ENCODE peak calls at places on chromosomes 16 and 17, in six cellular contexts. One of them, this sample, is unnamed.

GRCh38 chr17:57739402-57740224 is 5.5 kb downstream of the CCDC182 start:
- DNase-seq in H1: no peak
- DNase-seq in neuronal stem cell: no peak
- DNase-seq in mesendoderm: peak
- DNase-seq in IMR-90: no peak
- DNase-seq in mesenchymal stem cell: peak
- DNase-seq in this sample: peak

GRCh38 chr16:180101-180920 is at the start of gene HBQ1:
- DNase-seq in mesenchymal stem cell: peak
- DNase-seq in IMR-90: no peak
- DNase-seq in mesendoderm: peak
- DNase-seq in neuronal stem cell: peak
- DNase-seq in H1: peak
- DNase-seq in this sample: peak

GRCh38 chr16:13402601-13403000 is 501.2 kb downstream of the SHISA9 start:
- DNase-seq in mesendoderm: no peak
- DNase-seq in IMR-90: no peak
- DNase-seq in H1: no peak
- DNase-seq in mesenchymal stem cell: no peak
- DNase-seq in neuronal stem cell: no peak
- DNase-seq in this sample: no peak

GRCh38 chr16:61432421-61432820 is 603.8 kb downstream of the CDH8 start:
- DNase-seq in neuronal stem cell: no peak
- DNase-seq in mesendoderm: peak
- DNase-seq in IMR-90: no peak
- DNase-seq in H1: no peak
- DNase-seq in mesenchymal stem cell: peak
- DNase-seq in this sample: no peak

GRCh38 chr16:87952751-87953150 is 1.5 kb downstream of the BANP start:
- DNase-seq in neuronal stem cell: no peak
- DNase-seq in mesenchymal stem cell: no peak
- DNase-seq in IMR-90: no peak
- DNase-seq in mesendoderm: no peak
- DNase-seq in H1: no peak
- DNase-seq in this sample: no peak

GRCh38 chr16:89821438-89822187 is 5.2 kb upstream of the FANCA start:
- DNase-seq in mesenchymal stem cell: no peak
- DNase-seq in IMR-90: no peak
- DNase-seq in neuronal stem cell: no peak
- DNase-seq in H1: no peak
- DNase-seq in mesendoderm: no peak
- DNase-seq in this sample: no peak

GRCh38 chr16:57643166-57643813 is 14.9 kb downstream of the ADGRG1 start:
- DNase-seq in mesenchymal stem cell: peak
- DNase-seq in H1: no peak
- DNase-seq in IMR-90: peak
- DNase-seq in mesendoderm: peak
- DNase-seq in neuronal stem cell: no peak
- DNase-seq in this sample: no peak

GRCh38 chr16:81650982-81651562 is 128.0 kb upstream of the PLCG2 start:
- DNase-seq in neuronal stem cell: peak
- DNase-seq in mesendoderm: peak
- DNase-seq in mesenchymal stem cell: no peak
- DNase-seq in H1: peak
- DNase-seq in IMR-90: no peak
- DNase-seq in this sample: peak

GRCh38 chr16:445566-445965 is 20.1 kb downstream of the RAB11FIP3 start:
- DNase-seq in H1: no peak
- DNase-seq in mesendoderm: no peak
- DNase-seq in mesenchymal stem cell: no peak
- DNase-seq in IMR-90: no peak
- DNase-seq in neuronal stem cell: no peak
- DNase-seq in this sample: no peak

GRCh38 chr17:1164935-1165556 is 14.7 kb downstream of the ABR start:
- DNase-seq in mesenchymal stem cell: no peak
- DNase-seq in IMR-90: no peak
- DNase-seq in H1: no peak
- DNase-seq in mesendoderm: no peak
- DNase-seq in neuronal stem cell: no peak
- DNase-seq in this sample: no peak

GRCh38 chr16:1107141-1107540 is 11.1 kb upstream of the C1QTNF8 start:
- DNase-seq in mesendoderm: no peak
- DNase-seq in neuronal stem cell: no peak
- DNase-seq in IMR-90: no peak
- DNase-seq in H1: no peak
- DNase-seq in mesenchymal stem cell: no peak
- DNase-seq in this sample: no peak

GRCh38 chr16:80719573-80719972 is 84.8 kb downstream of the CDYL2 start:
- DNase-seq in IMR-90: no peak
- DNase-seq in H1: no peak
- DNase-seq in neuronal stem cell: no peak
- DNase-seq in mesendoderm: no peak
- DNase-seq in mesenchymal stem cell: no peak
- DNase-seq in this sample: no peak

GRCh38 chr16:11401161-11402050 is 56.1 kb downstream of the RMI2 start:
- DNase-seq in mesenchymal stem cell: no peak
- DNase-seq in mesendoderm: no peak
- DNase-seq in neuronal stem cell: no peak
- DNase-seq in H1: no peak
- DNase-seq in IMR-90: no peak
- DNase-seq in this sample: no peak

GRCh38 chr17:66032082-66032712 is 159.7 kb downstream of the CEP112 start:
- DNase-seq in IMR-90: no peak
- DNase-seq in mesendoderm: no peak
- DNase-seq in H1: no peak
- DNase-seq in mesenchymal stem cell: no peak
- DNase-seq in neuronal stem cell: no peak
- DNase-seq in this sample: no peak

GRCh38 chr17:80475949-80476876 is at the start of gene NPTX1:
- DNase-seq in H1: peak
- DNase-seq in neuronal stem cell: no peak
- DNase-seq in mesenchymal stem cell: no peak
- DNase-seq in IMR-90: no peak
- DNase-seq in mesendoderm: no peak
- DNase-seq in this sample: no peak

GRCh38 chr17:44386182-44386525 is 3.3 kb downstream of the ITGA2B start:
- DNase-seq in neuronal stem cell: no peak
- DNase-seq in H1: no peak
- DNase-seq in IMR-90: no peak
- DNase-seq in mesenchymal stem cell: no peak
- DNase-seq in mesendoderm: no peak
- DNase-seq in this sample: no peak

GRCh38 chr17:45368661-45369060 is 51.8 kb upstream of the MAP3K14 start:
- DNase-seq in mesendoderm: no peak
- DNase-seq in neuronal stem cell: no peak
- DNase-seq in H1: no peak
- DNase-seq in IMR-90: peak
- DNase-seq in mesenchymal stem cell: peak
- DNase-seq in this sample: no peak

GRCh38 chr17:83200231-83200699 is 120.9 kb downstream of the METRNL start:
- DNase-seq in mesendoderm: no peak
- DNase-seq in H1: no peak
- DNase-seq in neuronal stem cell: no peak
- DNase-seq in mesenchymal stem cell: no peak
- DNase-seq in IMR-90: peak
- DNase-seq in this sample: no peak

GRCh38 chr16:66247516-66248089 is 118.9 kb upstream of the CDH5 start:
- DNase-seq in neuronal stem cell: no peak
- DNase-seq in IMR-90: peak
- DNase-seq in mesendoderm: no peak
- DNase-seq in H1: no peak
- DNase-seq in mesenchymal stem cell: peak
- DNase-seq in this sample: no peak

GRCh38 chr17:74852237-74853047 is 7.2 kb downstream of the GRIN2C start:
- DNase-seq in H1: peak
- DNase-seq in IMR-90: no peak
- DNase-seq in mesenchymal stem cell: no peak
- DNase-seq in neuronal stem cell: peak
- DNase-seq in mesendoderm: peak
- DNase-seq in this sample: peak

GRCh38 chr16:87828071-87828971 is 41.0 kb downstream of the SLC7A5 start:
- DNase-seq in IMR-90: no peak
- DNase-seq in mesenchymal stem cell: no peak
- DNase-seq in H1: no peak
- DNase-seq in neuronal stem cell: no peak
- DNase-seq in mesendoderm: no peak
- DNase-seq in this sample: no peak

GRCh38 chr16:70370924-70371323 is 24.2 kb downstream of the DDX19A start:
- DNase-seq in mesendoderm: no peak
- DNase-seq in H1: no peak
- DNase-seq in neuronal stem cell: no peak
- DNase-seq in IMR-90: no peak
- DNase-seq in mesenchymal stem cell: no peak
- DNase-seq in this sample: no peak

GRCh38 chr16:48318630-48319029 is 66.6 kb downstream of the SIAH1 start:
- DNase-seq in IMR-90: peak
- DNase-seq in mesendoderm: peak
- DNase-seq in H1: no peak
- DNase-seq in mesenchymal stem cell: peak
- DNase-seq in neuronal stem cell: no peak
- DNase-seq in this sample: peak

GRCh38 chr16:75379911-75380847 is 53.1 kb downstream of the CFDP1 start:
- DNase-seq in neuronal stem cell: no peak
- DNase-seq in mesendoderm: no peak
- DNase-seq in H1: no peak
- DNase-seq in IMR-90: no peak
- DNase-seq in mesenchymal stem cell: no peak
- DNase-seq in this sample: no peak

GRCh38 chr16:3780570-3780969 is 63.2 kb upstream of the TRAP1 start:
- DNase-seq in mesendoderm: no peak
- DNase-seq in IMR-90: peak
- DNase-seq in H1: no peak
- DNase-seq in neuronal stem cell: no peak
- DNase-seq in mesenchymal stem cell: peak
- DNase-seq in this sample: no peak

GRCh38 chr17:73030501-73030911 is 62.0 kb downstream of the SLC39A11 start:
- DNase-seq in mesendoderm: no peak
- DNase-seq in H1: no peak
- DNase-seq in mesenchymal stem cell: no peak
- DNase-seq in IMR-90: peak
- DNase-seq in neuronal stem cell: no peak
- DNase-seq in this sample: no peak

GRCh38 chr17:4130715-4131114 is 12.1 kb downstream of the ZZEF1 start:
- DNase-seq in mesenchymal stem cell: peak
- DNase-seq in H1: no peak
- DNase-seq in IMR-90: peak
- DNase-seq in neuronal stem cell: no peak
- DNase-seq in mesendoderm: no peak
- DNase-seq in this sample: no peak

GRCh38 chr16:73572135-73572534 is 524.2 kb upstream of the ZFHX3 start:
- DNase-seq in H1: no peak
- DNase-seq in mesendoderm: peak
- DNase-seq in neuronal stem cell: no peak
- DNase-seq in IMR-90: no peak
- DNase-seq in mesenchymal stem cell: no peak
- DNase-seq in this sample: no peak

GRCh38 chr17:10058924-10059683 is 139.3 kb downstream of the GAS7 start:
- DNase-seq in neuronal stem cell: no peak
- DNase-seq in mesendoderm: no peak
- DNase-seq in mesenchymal stem cell: no peak
- DNase-seq in IMR-90: no peak
- DNase-seq in H1: no peak
- DNase-seq in this sample: no peak
- H2BK15ac ChIP-seq in neuronal stem cell: no peak
- H2BK15ac ChIP-seq in mesendoderm: no peak
- H2BK15ac ChIP-seq in mesenchymal stem cell: no peak
- H2BK15ac ChIP-seq in IMR-90: no peak
- H2BK15ac ChIP-seq in H1: no peak
- H2BK15ac ChIP-seq in this sample: no peak

GRCh38 chr17:17972126-17972951 is at the start of the genes DRC3 and TOM1L2:
- DNase-seq in mesendoderm: peak
- DNase-seq in H1: peak
- DNase-seq in neuronal stem cell: peak
- DNase-seq in mesenchymal stem cell: peak
- DNase-seq in IMR-90: peak
- DNase-seq in this sample: peak
- H4K8ac ChIP-seq in mesendoderm: no peak
- H4K8ac ChIP-seq in H1: no peak
- H4K8ac ChIP-seq in neuronal stem cell: peak
- H4K8ac ChIP-seq in mesenchymal stem cell: no peak
- H4K8ac ChIP-seq in IMR-90: peak
- H4K8ac ChIP-seq in this sample: no peak

GRCh38 chr17:52517176-52517575 is 358.7 kb upstream of the CA10 start:
- DNase-seq in IMR-90: no peak
- DNase-seq in mesendoderm: peak
- DNase-seq in H1: no peak
- DNase-seq in mesenchymal stem cell: no peak
- DNase-seq in neuronal stem cell: no peak
- DNase-seq in this sample: no peak
- H2BK15ac ChIP-seq in IMR-90: no peak
- H2BK15ac ChIP-seq in mesendoderm: no peak
- H2BK15ac ChIP-seq in H1: no peak
- H2BK15ac ChIP-seq in mesenchymal stem cell: no peak
- H2BK15ac ChIP-seq in neuronal stem cell: no peak
- H2BK15ac ChIP-seq in this sample: no peak

DNA sequence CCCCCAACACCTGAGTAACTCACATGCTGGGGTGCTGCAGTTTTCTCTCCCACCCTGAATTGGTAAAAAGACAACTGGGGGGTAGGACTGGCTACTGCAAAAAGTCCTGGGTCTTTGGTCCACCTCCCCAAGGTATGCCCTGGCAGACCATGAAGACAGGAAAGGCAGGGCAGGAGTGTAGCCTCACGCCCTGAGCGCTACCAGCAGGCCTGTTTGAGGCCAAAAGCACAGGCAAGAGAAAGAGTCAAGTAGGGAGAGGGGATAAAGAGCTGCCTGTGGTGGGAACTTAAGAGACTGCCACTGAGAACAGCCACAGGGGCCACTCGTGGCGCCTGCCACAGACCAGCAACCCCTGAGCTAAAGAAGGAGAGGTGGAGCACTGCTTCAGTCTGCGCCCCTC is 13.8 kb downstream of the PSMB3 start:
- DNase-seq in mesenchymal stem cell: no peak
- DNase-seq in IMR-90: no peak
- DNase-seq in H1: no peak
- DNase-seq in neuronal stem cell: no peak
- DNase-seq in mesendoderm: no peak
- DNase-seq in this sample: no peak
- H4K8ac ChIP-seq in mesenchymal stem cell: no peak
- H4K8ac ChIP-seq in IMR-90: no peak
- H4K8ac ChIP-seq in H1: no peak
- H4K8ac ChIP-seq in neuronal stem cell: no peak
- H4K8ac ChIP-seq in mesendoderm: no peak
- H4K8ac ChIP-seq in this sample: no peak